ENCODE peak calls at places on chromosomes 4 and X, in five cellular contexts. One of them, this sample, is unnamed.

GRCh38 chr4:76601791-76602190 is 166.8 kb downstream of the SHROOM3 start:
- DNase-seq in suprapubic skin: no peak
- DNase-seq in esophagus squamous epithelium: no peak
- DNase-seq in fibroblast of the aortic adventitia: peak
- DNase-seq in right atrium auricular region: no peak
- DNase-seq in this sample: peak

GRCh38 chr4:164204434-164204833 is 549.5 kb upstream of the SMIM31 start:
- DNase-seq in suprapubic skin: no peak
- DNase-seq in esophagus squamous epithelium: no peak
- DNase-seq in fibroblast of the aortic adventitia: no peak
- DNase-seq in right atrium auricular region: no peak
- DNase-seq in this sample: peak

GRCh38 chr4:3827616-3828492 is 61.7 kb downstream of the ADRA2C start:
- DNase-seq in suprapubic skin: no peak
- DNase-seq in esophagus squamous epithelium: no peak
- DNase-seq in fibroblast of the aortic adventitia: peak
- DNase-seq in right atrium auricular region: peak
- DNase-seq in this sample: peak

GRCh38 chr4:156970501-156971167 is 965 bp downstream of the PDGFC start:
- DNase-seq in suprapubic skin: peak
- DNase-seq in esophagus squamous epithelium: peak
- DNase-seq in fibroblast of the aortic adventitia: peak
- DNase-seq in right atrium auricular region: peak
- DNase-seq in this sample: peak

GRCh38 chr4:128684031-128684430 is 125.5 kb upstream of the JADE1 start:
- DNase-seq in suprapubic skin: no peak
- DNase-seq in esophagus squamous epithelium: no peak
- DNase-seq in fibroblast of the aortic adventitia: no peak
- DNase-seq in right atrium auricular region: no peak
- DNase-seq in this sample: no peak

GRCh38 chr4:37967749-37968148 is 7.6 kb downstream of the PTTG2 start:
- DNase-seq in suprapubic skin: no peak
- DNase-seq in esophagus squamous epithelium: no peak
- DNase-seq in fibroblast of the aortic adventitia: no peak
- DNase-seq in right atrium auricular region: no peak
- DNase-seq in this sample: no peak

GRCh38 chr4:177339794-177340374 is 30.2 kb downstream of the NEIL3 start:
- DNase-seq in suprapubic skin: no peak
- DNase-seq in esophagus squamous epithelium: no peak
- DNase-seq in fibroblast of the aortic adventitia: peak
- DNase-seq in right atrium auricular region: no peak
- DNase-seq in this sample: peak

GRCh38 chr4:156238171-156238570 is 284.5 kb upstream of the CTSO start:
- DNase-seq in suprapubic skin: no peak
- DNase-seq in esophagus squamous epithelium: no peak
- DNase-seq in fibroblast of the aortic adventitia: no peak
- DNase-seq in right atrium auricular region: no peak
- DNase-seq in this sample: no peak

GRCh38 chr4:181823183-181823582 is 420.0 kb upstream of the TENM3 start:
- DNase-seq in suprapubic skin: no peak
- DNase-seq in esophagus squamous epithelium: no peak
- DNase-seq in fibroblast of the aortic adventitia: no peak
- DNase-seq in right atrium auricular region: no peak
- DNase-seq in this sample: no peak

GRCh38 chrX:124529786-124530185 is 183.4 kb downstream of the SH2D1A start:
- DNase-seq in suprapubic skin: no peak
- DNase-seq in esophagus squamous epithelium: no peak
- DNase-seq in fibroblast of the aortic adventitia: no peak
- DNase-seq in right atrium auricular region: no peak
- DNase-seq in this sample: no peak

DNA sequence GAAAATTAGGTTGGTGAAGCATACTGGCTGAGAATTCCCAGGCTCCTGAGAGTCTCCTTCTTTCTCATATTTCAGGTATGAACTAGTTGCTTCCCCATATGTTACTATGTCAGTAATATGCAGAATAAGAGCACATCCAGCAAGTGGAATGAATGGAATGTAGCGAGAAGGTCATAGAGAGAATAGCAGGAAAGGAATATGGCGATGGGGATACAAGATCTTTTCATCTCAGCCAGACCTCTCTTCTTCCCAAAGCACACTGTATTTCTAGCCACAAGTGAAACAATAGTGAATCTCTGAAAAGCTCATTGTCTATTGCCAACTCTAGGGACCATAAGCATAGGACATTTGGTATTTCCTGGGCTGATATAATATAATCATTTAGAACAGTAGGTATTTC is 54.6 kb upstream of the MMAA start:
- DNase-seq in suprapubic skin: no peak
- DNase-seq in esophagus squamous epithelium: no peak
- DNase-seq in fibroblast of the aortic adventitia: no peak
- DNase-seq in right atrium auricular region: no peak
- DNase-seq in this sample: no peak
- H3K4me3 ChIP-seq in suprapubic skin: no peak
- H3K4me3 ChIP-seq in esophagus squamous epithelium: no peak
- H3K4me3 ChIP-seq in fibroblast of the aortic adventitia: no peak
- H3K4me3 ChIP-seq in right atrium auricular region: no peak
- H3K4me3 ChIP-seq in this sample: no peak

GRCh38 chrX:78199851-78200250 is 60.4 kb upstream of the TAF9B start:
- DNase-seq in suprapubic skin: no peak
- DNase-seq in esophagus squamous epithelium: no peak
- DNase-seq in fibroblast of the aortic adventitia: peak
- DNase-seq in right atrium auricular region: no peak
- DNase-seq in this sample: peak
- TF ChIP-seq CTCF in suprapubic skin: no peak
- TF ChIP-seq CTCF in esophagus squamous epithelium: peak
- TF ChIP-seq CTCF in fibroblast of the aortic adventitia: peak
- TF ChIP-seq CTCF in right atrium auricular region: no peak
- TF ChIP-seq CTCF in this sample: peak

GRCh38 chr4:109183851-109184345 is 118.6 kb downstream of the COL25A1 start:
- DNase-seq in suprapubic skin: no peak
- DNase-seq in esophagus squamous epithelium: no peak
- DNase-seq in fibroblast of the aortic adventitia: peak
- DNase-seq in right atrium auricular region: no peak
- DNase-seq in this sample: no peak
- H3K4me3 ChIP-seq in suprapubic skin: no peak
- H3K4me3 ChIP-seq in esophagus squamous epithelium: no peak
- H3K4me3 ChIP-seq in fibroblast of the aortic adventitia: no peak
- H3K4me3 ChIP-seq in right atrium auricular region: no peak
- H3K4me3 ChIP-seq in this sample: no peak

GRCh38 chr4:47703964-47704363 is 133.9 kb downstream of the CORIN start:
- DNase-seq in suprapubic skin: no peak
- DNase-seq in esophagus squamous epithelium: no peak
- DNase-seq in fibroblast of the aortic adventitia: no peak
- DNase-seq in right atrium auricular region: no peak
- DNase-seq in this sample: no peak

GRCh38 chr4:47703008-47703407 is 134.9 kb downstream of the CORIN start:
- DNase-seq in suprapubic skin: no peak
- DNase-seq in esophagus squamous epithelium: no peak
- DNase-seq in fibroblast of the aortic adventitia: no peak
- DNase-seq in right atrium auricular region: no peak
- DNase-seq in this sample: no peak

GRCh38 chr4:47701286-47701685 is 136.6 kb downstream of the CORIN start:
- DNase-seq in suprapubic skin: no peak
- DNase-seq in esophagus squamous epithelium: no peak
- DNase-seq in fibroblast of the aortic adventitia: no peak
- DNase-seq in right atrium auricular region: no peak
- DNase-seq in this sample: no peak

GRCh38 chr4:47705326-47705981 is 132.4 kb downstream of the CORIN start:
- DNase-seq in suprapubic skin: no peak
- DNase-seq in esophagus squamous epithelium: no peak
- DNase-seq in fibroblast of the aortic adventitia: peak
- DNase-seq in right atrium auricular region: no peak
- DNase-seq in this sample: peak

GRCh38 chr4:47704693-47705325 is 133.1 kb downstream of the CORIN start:
- DNase-seq in suprapubic skin: no peak
- DNase-seq in esophagus squamous epithelium: no peak
- DNase-seq in fibroblast of the aortic adventitia: peak
- DNase-seq in right atrium auricular region: no peak
- DNase-seq in this sample: peak
- TF ChIP-seq CTCF in suprapubic skin: no peak
- TF ChIP-seq CTCF in esophagus squamous epithelium: peak
- TF ChIP-seq CTCF in fibroblast of the aortic adventitia: peak
- TF ChIP-seq CTCF in right atrium auricular region: peak
- TF ChIP-seq CTCF in this sample: peak

GRCh38 chr4:139316733-139317132 is 14.5 kb upstream of the NDUFC1 start:
- DNase-seq in suprapubic skin: no peak
- DNase-seq in esophagus squamous epithelium: no peak
- DNase-seq in fibroblast of the aortic adventitia: no peak
- DNase-seq in right atrium auricular region: no peak
- DNase-seq in this sample: no peak
- H3K4me3 ChIP-seq in suprapubic skin: no peak
- H3K4me3 ChIP-seq in esophagus squamous epithelium: no peak
- H3K4me3 ChIP-seq in fibroblast of the aortic adventitia: no peak
- H3K4me3 ChIP-seq in right atrium auricular region: no peak
- H3K4me3 ChIP-seq in this sample: no peak

GRCh38 chr4:93897559-93897958 is 69.0 kb downstream of the ATOH1 start:
- DNase-seq in suprapubic skin: no peak
- DNase-seq in esophagus squamous epithelium: no peak
- DNase-seq in fibroblast of the aortic adventitia: no peak
- DNase-seq in right atrium auricular region: no peak
- DNase-seq in this sample: no peak
- TF ChIP-seq CTCF in suprapubic skin: peak
- TF ChIP-seq CTCF in esophagus squamous epithelium: peak
- TF ChIP-seq CTCF in fibroblast of the aortic adventitia: no peak
- TF ChIP-seq CTCF in right atrium auricular region: no peak
- TF ChIP-seq CTCF in this sample: peak

GRCh38 chrX:65576160-65576559 is 41.6 kb upstream of the LAS1L start:
- DNase-seq in suprapubic skin: no peak
- DNase-seq in esophagus squamous epithelium: no peak
- DNase-seq in fibroblast of the aortic adventitia: no peak
- DNase-seq in right atrium auricular region: no peak
- DNase-seq in this sample: no peak
- H3K4me3 ChIP-seq in suprapubic skin: no peak
- H3K4me3 ChIP-seq in esophagus squamous epithelium: no peak
- H3K4me3 ChIP-seq in fibroblast of the aortic adventitia: no peak
- H3K4me3 ChIP-seq in right atrium auricular region: no peak
- H3K4me3 ChIP-seq in this sample: no peak